ENCODE peak calls at places on chromosomes 11 and 22, in nine cellular contexts. One of them, this sample, is unnamed.

GRCh38 chr11:2752204-2752772 is 52.5 kb upstream of the KCNQ1OT1 start:
- DNase-seq in endothelial cell: no peak
- DNase-seq in A172: peak
- DNase-seq in aorta: no peak
- DNase-seq in DMS53: no peak
- DNase-seq in fibroblast of mammary gland: no peak
- DNase-seq in T-helper 17 cell: no peak
- DNase-seq in sciatic nerve: no peak
- DNase-seq in amniotic stem cell: no peak
- DNase-seq in this sample: peak

GRCh38 chr11:99275521-99275920 is 254.8 kb downstream of the CNTN5 start:
- DNase-seq in fibroblast of mammary gland: no peak
- DNase-seq in amniotic stem cell: no peak
- DNase-seq in endothelial cell: no peak
- DNase-seq in aorta: no peak
- DNase-seq in DMS53: no peak
- DNase-seq in sciatic nerve: no peak
- DNase-seq in T-helper 17 cell: no peak
- DNase-seq in A172: no peak
- DNase-seq in this sample: no peak

GRCh38 chr11:121029813-121030445 is 6.0 kb downstream of the TBCEL start:
- DNase-seq in A172: no peak
- DNase-seq in sciatic nerve: no peak
- DNase-seq in amniotic stem cell: no peak
- DNase-seq in endothelial cell: no peak
- DNase-seq in fibroblast of mammary gland: no peak
- DNase-seq in T-helper 17 cell: no peak
- DNase-seq in aorta: no peak
- DNase-seq in DMS53: no peak
- DNase-seq in this sample: no peak

GRCh38 chr11:4181780-4182721 is 87.5 kb downstream of the RRM1 start:
- DNase-seq in amniotic stem cell: peak
- DNase-seq in T-helper 17 cell: no peak
- DNase-seq in sciatic nerve: no peak
- DNase-seq in A172: peak
- DNase-seq in fibroblast of mammary gland: peak
- DNase-seq in endothelial cell: peak
- DNase-seq in DMS53: peak
- DNase-seq in aorta: peak
- DNase-seq in this sample: peak

GRCh38 chr11:125036933-125037332 is 26.2 kb upstream of the SLC37A2 start:
- DNase-seq in aorta: no peak
- DNase-seq in endothelial cell: no peak
- DNase-seq in sciatic nerve: no peak
- DNase-seq in amniotic stem cell: peak
- DNase-seq in T-helper 17 cell: no peak
- DNase-seq in fibroblast of mammary gland: peak
- DNase-seq in A172: peak
- DNase-seq in DMS53: no peak
- DNase-seq in this sample: no peak

GRCh38 chr11:109583996-109584395 is 162.0 kb downstream of the C11orf87 start:
- DNase-seq in amniotic stem cell: no peak
- DNase-seq in sciatic nerve: no peak
- DNase-seq in fibroblast of mammary gland: no peak
- DNase-seq in endothelial cell: no peak
- DNase-seq in aorta: no peak
- DNase-seq in DMS53: no peak
- DNase-seq in T-helper 17 cell: no peak
- DNase-seq in A172: no peak
- DNase-seq in this sample: no peak

GRCh38 chr22:24424001-24424900 is 3.1 kb upstream of the ADORA2A start:
- DNase-seq in aorta: no peak
- DNase-seq in amniotic stem cell: no peak
- DNase-seq in DMS53: peak
- DNase-seq in endothelial cell: no peak
- DNase-seq in fibroblast of mammary gland: no peak
- DNase-seq in T-helper 17 cell: peak
- DNase-seq in sciatic nerve: no peak
- DNase-seq in A172: no peak
- DNase-seq in this sample: peak

GRCh38 chr11:76768091-76769047 is 14.8 kb upstream of the TSKU start:
- DNase-seq in amniotic stem cell: no peak
- DNase-seq in endothelial cell: no peak
- DNase-seq in sciatic nerve: no peak
- DNase-seq in aorta: no peak
- DNase-seq in T-helper 17 cell: no peak
- DNase-seq in fibroblast of mammary gland: peak
- DNase-seq in A172: peak
- DNase-seq in DMS53: peak
- DNase-seq in this sample: no peak

GRCh38 chr11:85685820-85686459 is at the start of gene CCDC89:
- DNase-seq in amniotic stem cell: no peak
- DNase-seq in fibroblast of mammary gland: peak
- DNase-seq in DMS53: peak
- DNase-seq in A172: peak
- DNase-seq in aorta: peak
- DNase-seq in T-helper 17 cell: no peak
- DNase-seq in endothelial cell: no peak
- DNase-seq in sciatic nerve: peak
- DNase-seq in this sample: no peak

GRCh38 chr11:72781313-72782080 is 12.3 kb downstream of the STARD10 start:
- DNase-seq in A172: no peak
- DNase-seq in T-helper 17 cell: peak
- DNase-seq in sciatic nerve: no peak
- DNase-seq in fibroblast of mammary gland: no peak
- DNase-seq in DMS53: peak
- DNase-seq in endothelial cell: peak
- DNase-seq in aorta: peak
- DNase-seq in amniotic stem cell: no peak
- DNase-seq in this sample: no peak

GRCh38 chr11:57249384-57250319 is 12.6 kb upstream of the APLNR start:
- DNase-seq in sciatic nerve: peak
- DNase-seq in amniotic stem cell: peak
- DNase-seq in T-helper 17 cell: no peak
- DNase-seq in A172: peak
- DNase-seq in DMS53: peak
- DNase-seq in aorta: peak
- DNase-seq in endothelial cell: peak
- DNase-seq in fibroblast of mammary gland: peak
- DNase-seq in this sample: no peak

GRCh38 chr11:113729456-113729855 is 23.3 kb upstream of the TMPRSS5 start:
- DNase-seq in sciatic nerve: no peak
- DNase-seq in A172: peak
- DNase-seq in endothelial cell: no peak
- DNase-seq in aorta: no peak
- DNase-seq in DMS53: no peak
- DNase-seq in T-helper 17 cell: no peak
- DNase-seq in fibroblast of mammary gland: peak
- DNase-seq in amniotic stem cell: no peak
- DNase-seq in this sample: no peak

GRCh38 chr11:75891947-75892739 is 77.1 kb downstream of the UVRAG start:
- DNase-seq in A172: no peak
- DNase-seq in DMS53: no peak
- DNase-seq in aorta: no peak
- DNase-seq in T-helper 17 cell: no peak
- DNase-seq in amniotic stem cell: no peak
- DNase-seq in sciatic nerve: no peak
- DNase-seq in endothelial cell: no peak
- DNase-seq in fibroblast of mammary gland: no peak
- DNase-seq in this sample: no peak

GRCh38 chr22:31800065-31800464 is 46.2 kb downstream of the DEPDC5 start:
- DNase-seq in DMS53: no peak
- DNase-seq in endothelial cell: no peak
- DNase-seq in amniotic stem cell: no peak
- DNase-seq in fibroblast of mammary gland: peak
- DNase-seq in T-helper 17 cell: no peak
- DNase-seq in aorta: no peak
- DNase-seq in A172: peak
- DNase-seq in sciatic nerve: no peak
- DNase-seq in this sample: no peak

GRCh38 chr22:41984006-41984405 is 14.6 kb upstream of the WBP2NL start:
- DNase-seq in sciatic nerve: no peak
- DNase-seq in DMS53: no peak
- DNase-seq in A172: no peak
- DNase-seq in amniotic stem cell: no peak
- DNase-seq in fibroblast of mammary gland: no peak
- DNase-seq in aorta: peak
- DNase-seq in T-helper 17 cell: no peak
- DNase-seq in endothelial cell: no peak
- DNase-seq in this sample: no peak

GRCh38 chr11:27184458-27185312 is 144.1 kb downstream of the BBOX1 start:
- DNase-seq in aorta: no peak
- DNase-seq in fibroblast of mammary gland: no peak
- DNase-seq in DMS53: no peak
- DNase-seq in A172: no peak
- DNase-seq in T-helper 17 cell: no peak
- DNase-seq in amniotic stem cell: no peak
- DNase-seq in endothelial cell: no peak
- DNase-seq in sciatic nerve: no peak
- DNase-seq in this sample: no peak

GRCh38 chr11:34809191-34810106 is 106.7 kb downstream of the APIP start:
- DNase-seq in A172: peak
- DNase-seq in amniotic stem cell: no peak
- DNase-seq in aorta: no peak
- DNase-seq in T-helper 17 cell: no peak
- DNase-seq in fibroblast of mammary gland: no peak
- DNase-seq in DMS53: peak
- DNase-seq in endothelial cell: peak
- DNase-seq in sciatic nerve: no peak
- DNase-seq in this sample: no peak

GRCh38 chr11:33564856-33565453 is 135.7 kb downstream of the C11orf91 start:
- DNase-seq in amniotic stem cell: no peak
- DNase-seq in fibroblast of mammary gland: no peak
- DNase-seq in sciatic nerve: no peak
- DNase-seq in endothelial cell: no peak
- DNase-seq in T-helper 17 cell: no peak
- DNase-seq in A172: no peak
- DNase-seq in DMS53: no peak
- DNase-seq in aorta: no peak
- DNase-seq in this sample: no peak

GRCh38 chr11:12372111-12372510 is 5.3 kb upstream of the PARVA start:
- DNase-seq in T-helper 17 cell: no peak
- DNase-seq in aorta: no peak
- DNase-seq in fibroblast of mammary gland: no peak
- DNase-seq in A172: no peak
- DNase-seq in DMS53: no peak
- DNase-seq in sciatic nerve: no peak
- DNase-seq in endothelial cell: no peak
- DNase-seq in amniotic stem cell: no peak
- DNase-seq in this sample: no peak

GRCh38 chr11:100232006-100232405 is 455.1 kb upstream of the ARHGAP42 start:
- DNase-seq in sciatic nerve: no peak
- DNase-seq in DMS53: no peak
- DNase-seq in fibroblast of mammary gland: no peak
- DNase-seq in amniotic stem cell: no peak
- DNase-seq in A172: no peak
- DNase-seq in endothelial cell: no peak
- DNase-seq in T-helper 17 cell: no peak
- DNase-seq in aorta: no peak
- DNase-seq in this sample: no peak

GRCh38 chr11:31806186-31806943 is 4.8 kb downstream of the PAX6 start:
- DNase-seq in amniotic stem cell: no peak
- DNase-seq in T-helper 17 cell: no peak
- DNase-seq in DMS53: no peak
- DNase-seq in A172: no peak
- DNase-seq in aorta: peak
- DNase-seq in endothelial cell: no peak
- DNase-seq in sciatic nerve: no peak
- DNase-seq in fibroblast of mammary gland: no peak
- DNase-seq in this sample: no peak

GRCh38 chr11:103714246-103714645 is 322.2 kb upstream of the DDI1 start:
- DNase-seq in sciatic nerve: no peak
- DNase-seq in T-helper 17 cell: no peak
- DNase-seq in A172: no peak
- DNase-seq in endothelial cell: no peak
- DNase-seq in DMS53: no peak
- DNase-seq in fibroblast of mammary gland: peak
- DNase-seq in aorta: no peak
- DNase-seq in amniotic stem cell: no peak
- DNase-seq in this sample: no peak

GRCh38 chr11:63888170-63889086 is 28.5 kb downstream of the RCOR2 start:
- DNase-seq in T-helper 17 cell: peak
- DNase-seq in aorta: peak
- DNase-seq in sciatic nerve: no peak
- DNase-seq in amniotic stem cell: no peak
- DNase-seq in endothelial cell: peak
- DNase-seq in A172: peak
- DNase-seq in fibroblast of mammary gland: peak
- DNase-seq in DMS53: peak
- DNase-seq in this sample: no peak

GRCh38 chr11:103035656-103036434 is 56.1 kb downstream of the DCUN1D5 start:
- DNase-seq in T-helper 17 cell: no peak
- DNase-seq in A172: peak
- DNase-seq in endothelial cell: peak
- DNase-seq in DMS53: peak
- DNase-seq in amniotic stem cell: peak
- DNase-seq in sciatic nerve: no peak
- DNase-seq in aorta: no peak
- DNase-seq in fibroblast of mammary gland: peak
- DNase-seq in this sample: no peak

GRCh38 chr11:119727523-119728081 is 1.4 kb downstream of the NECTIN1 start:
- DNase-seq in sciatic nerve: peak
- DNase-seq in aorta: no peak
- DNase-seq in DMS53: peak
- DNase-seq in amniotic stem cell: no peak
- DNase-seq in endothelial cell: peak
- DNase-seq in T-helper 17 cell: no peak
- DNase-seq in fibroblast of mammary gland: no peak
- DNase-seq in A172: no peak
- DNase-seq in this sample: no peak

GRCh38 chr11:28227460-28227859 is 119.3 kb downstream of the METTL15 start:
- DNase-seq in amniotic stem cell: no peak
- DNase-seq in endothelial cell: no peak
- DNase-seq in sciatic nerve: no peak
- DNase-seq in T-helper 17 cell: no peak
- DNase-seq in DMS53: no peak
- DNase-seq in A172: no peak
- DNase-seq in fibroblast of mammary gland: no peak
- DNase-seq in aorta: no peak
- DNase-seq in this sample: no peak

GRCh38 chr22:28980326-28980725 is 81.3 kb downstream of the C22orf31 start:
- DNase-seq in aorta: no peak
- DNase-seq in A172: no peak
- DNase-seq in amniotic stem cell: no peak
- DNase-seq in sciatic nerve: no peak
- DNase-seq in T-helper 17 cell: no peak
- DNase-seq in fibroblast of mammary gland: peak
- DNase-seq in DMS53: no peak
- DNase-seq in endothelial cell: no peak
- DNase-seq in this sample: no peak

GRCh38 chr11:6646631-6647281 is 8.9 kb downstream of the DCHS1 start:
- DNase-seq in aorta: no peak
- DNase-seq in endothelial cell: no peak
- DNase-seq in DMS53: no peak
- DNase-seq in T-helper 17 cell: no peak
- DNase-seq in fibroblast of mammary gland: peak
- DNase-seq in amniotic stem cell: no peak
- DNase-seq in A172: no peak
- DNase-seq in sciatic nerve: no peak
- DNase-seq in this sample: no peak

GRCh38 chr11:44574620-44575287 is 9.3 kb downstream of the CD82 start:
- DNase-seq in endothelial cell: no peak
- DNase-seq in amniotic stem cell: peak
- DNase-seq in sciatic nerve: no peak
- DNase-seq in A172: peak
- DNase-seq in DMS53: no peak
- DNase-seq in fibroblast of mammary gland: peak
- DNase-seq in aorta: no peak
- DNase-seq in T-helper 17 cell: no peak
- DNase-seq in this sample: no peak

GRCh38 chr11:35362571-35362980 is 56.8 kb downstream of the SLC1A2 start:
- DNase-seq in A172: no peak
- DNase-seq in DMS53: peak
- DNase-seq in sciatic nerve: no peak
- DNase-seq in T-helper 17 cell: no peak
- DNase-seq in fibroblast of mammary gland: peak
- DNase-seq in amniotic stem cell: no peak
- DNase-seq in endothelial cell: no peak
- DNase-seq in aorta: no peak
- DNase-seq in this sample: no peak

GRCh38 chr11:67262731-67263675 is 3.3 kb upstream of the GRK2 start:
- DNase-seq in A172: peak
- DNase-seq in T-helper 17 cell: peak
- DNase-seq in fibroblast of mammary gland: peak
- DNase-seq in aorta: peak
- DNase-seq in amniotic stem cell: peak
- DNase-seq in DMS53: peak
- DNase-seq in endothelial cell: peak
- DNase-seq in sciatic nerve: peak
- DNase-seq in this sample: no peak